ENCODE peak calls at places on chromosomes 5 and 9, in six cellular contexts. U is choroid plexus epithelial cell, I is left ventricle myocardium inferior, D is endodermal cell, W is HFF-Myc, J is fibroblast of lung. G is an unnamed sample.

GRCh38 chr5:81755320-81755719 is 4.4 kb upstream of the SSBP2 start:
- DNase-seq in D (peak), U (peak), J (peak), W (peak), I (peak), G (peak)

GRCh38 chr5:149337746-149338145 is 7.6 kb upstream of the GRPEL2 start:
- DNase-seq in I (no peak), J (no peak), U (no peak), W (no peak), D (no peak), G (no peak)

GRCh38 chr9:36423196-36423595 is 23.1 kb upstream of the RNF38 start:
- DNase-seq in U (no peak), D (no peak), W (no peak), J (no peak), I (no peak), G (no peak)

GRCh38 chr5:141725909-141726308 is 43.9 kb upstream of the ARAP3 start:
- DNase-seq in U (no peak), W (no peak), J (peak), I (no peak), D (no peak), G (no peak)

GRCh38 chr5:141135718-141136266 is 786 bp downstream of the PCDHB5 start:
- DNase-seq in I (no peak), D (peak), J (no peak), U (no peak), W (no peak), G (no peak)

GRCh38 chr5:86865396-86865795 is 247.7 kb downstream of the COX7C start:
- DNase-seq in I (no peak), U (no peak), J (no peak), W (peak), D (no peak), G (no peak)

GRCh38 chr5:72510610-72511121 is 3.5 kb upstream of the ZNF366 start:
- DNase-seq in D (no peak), I (no peak), J (peak), W (no peak), U (peak), G (peak)

GRCh38 chr5:172085738-172086137 is 79.3 kb upstream of the FBXW11 start:
- DNase-seq in U (no peak), D (no peak), J (no peak), I (no peak), W (no peak), G (no peak)

GRCh38 chr5:118891252-118891651 is 97.1 kb downstream of the DTWD2 start:
- DNase-seq in J (no peak), I (no peak), W (no peak), D (no peak), U (no peak), G (no peak)

GRCh38 chr9:1554123-1555045 is 460.8 kb upstream of the SMARCA2 start:
- DNase-seq in I (no peak), D (no peak), U (no peak), J (no peak), W (no peak), G (no peak)

GRCh38 chr5:179803651-179804598 is 2.7 kb downstream of the MGAT4B start:
- DNase-seq in D (peak), J (no peak), U (no peak), W (no peak), I (no peak), G (no peak)

GRCh38 chr9:9912459-9912858 is 700.3 kb downstream of the PTPRD start:
- DNase-seq in U (peak), D (no peak), J (peak), I (no peak), W (no peak), G (no peak)

GRCh38 chr5:58969253-58969652 is 386.4 kb downstream of the RAB3C start:
- DNase-seq in U (no peak), W (no peak), I (no peak), D (no peak), J (no peak), G (no peak)

GRCh38 chr5:59592101-59592500 is 301.4 kb downstream of the PDE4D start:
- DNase-seq in D (no peak), W (no peak), I (no peak), U (peak), J (peak), G (peak)

GRCh38 chr9:35333551-35333950 is 156.4 kb upstream of the RUSC2 start:
- DNase-seq in J (peak), W (no peak), D (no peak), I (no peak), U (peak), G (peak)

GRCh38 chr5:171201285-171201684 is 107.8 kb upstream of the TLX3 start:
- DNase-seq in D (no peak), U (no peak), J (peak), I (no peak), W (no peak), G (no peak)

GRCh38 chr9:93064392-93065124 is 6.1 kb downstream of the SUSD3 start:
- DNase-seq in D (peak), W (no peak), J (no peak), I (peak), U (peak), G (peak)

GRCh38 chr5:53507013-53507412 is 26.6 kb downstream of the FST start:
- DNase-seq in U (no peak), J (no peak), D (no peak), W (no peak), I (no peak), G (no peak)

GRCh38 chr5:38595149-38595725 is 38.8 kb upstream of the LIFR start:
- DNase-seq in I (no peak), D (peak), W (peak), U (peak), J (peak), G (peak)

GRCh38 chr5:1000329-1000728 is 8.3 kb upstream of the NKD2 start:
- DNase-seq in J (no peak), U (no peak), D (peak), I (peak), W (no peak), G (no peak)

DNA sequence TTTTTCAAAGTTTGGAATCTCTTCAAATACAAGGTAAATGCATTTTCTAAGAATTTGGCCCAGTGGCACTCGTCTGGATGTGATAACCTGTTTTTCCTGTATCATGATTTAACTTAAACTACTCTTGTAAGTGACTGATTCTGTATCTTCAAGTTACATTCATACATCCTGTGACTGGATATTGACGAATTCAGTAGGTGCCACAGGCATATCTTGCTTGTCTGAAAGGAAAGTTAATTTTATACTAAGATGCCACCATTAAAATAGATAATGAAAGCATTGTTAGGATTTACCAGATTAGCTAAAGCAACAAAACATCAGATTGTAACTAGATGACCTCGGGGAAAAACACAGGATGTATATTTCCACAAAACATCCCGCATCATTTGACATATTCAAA is 175.3 kb upstream of the ZNF608 start:
- DNase-seq in J (no peak), W (no peak), U (no peak), I (no peak), D (no peak), G (no peak)
- TF ChIP-seq CTCF in J (no peak), W (no peak), U (no peak), I (no peak), D (no peak), G (no peak)

DNA sequence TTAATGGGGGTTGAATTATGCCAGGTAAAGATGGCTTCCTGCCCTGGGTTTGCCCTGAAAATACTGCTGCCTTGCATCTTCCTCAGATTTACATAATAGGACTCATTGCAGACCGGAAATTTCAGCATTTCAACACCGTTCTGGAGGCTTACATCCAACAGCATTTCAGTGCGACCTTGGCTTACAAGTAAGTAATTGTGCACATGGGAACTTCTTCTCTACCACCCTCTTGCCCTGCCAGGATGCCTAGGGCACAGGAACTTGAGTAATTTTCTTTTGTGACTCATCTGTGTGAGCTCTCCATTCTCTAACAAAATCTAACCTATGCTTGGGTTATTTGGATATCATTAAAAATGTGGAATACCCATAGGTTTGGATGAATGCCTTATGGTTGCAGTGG is 80.2 kb downstream of the DOCK2 start:
- DNase-seq in W (no peak), I (no peak), J (peak), U (peak), D (no peak), G (no peak)
- H3K4me3 ChIP-seq in W (no peak), I (no peak), J (no peak), U (no peak), D (no peak), G (no peak)

GRCh38 chr5:25562656-25563055 is 917.9 kb upstream of the CDH10 start:
- DNase-seq in D (no peak), J (no peak), W (no peak), U (no peak), I (no peak), G (no peak)
- TF ChIP-seq CTCF in D (no peak), J (no peak), W (no peak), U (no peak), I (no peak), G (no peak)

DNA sequence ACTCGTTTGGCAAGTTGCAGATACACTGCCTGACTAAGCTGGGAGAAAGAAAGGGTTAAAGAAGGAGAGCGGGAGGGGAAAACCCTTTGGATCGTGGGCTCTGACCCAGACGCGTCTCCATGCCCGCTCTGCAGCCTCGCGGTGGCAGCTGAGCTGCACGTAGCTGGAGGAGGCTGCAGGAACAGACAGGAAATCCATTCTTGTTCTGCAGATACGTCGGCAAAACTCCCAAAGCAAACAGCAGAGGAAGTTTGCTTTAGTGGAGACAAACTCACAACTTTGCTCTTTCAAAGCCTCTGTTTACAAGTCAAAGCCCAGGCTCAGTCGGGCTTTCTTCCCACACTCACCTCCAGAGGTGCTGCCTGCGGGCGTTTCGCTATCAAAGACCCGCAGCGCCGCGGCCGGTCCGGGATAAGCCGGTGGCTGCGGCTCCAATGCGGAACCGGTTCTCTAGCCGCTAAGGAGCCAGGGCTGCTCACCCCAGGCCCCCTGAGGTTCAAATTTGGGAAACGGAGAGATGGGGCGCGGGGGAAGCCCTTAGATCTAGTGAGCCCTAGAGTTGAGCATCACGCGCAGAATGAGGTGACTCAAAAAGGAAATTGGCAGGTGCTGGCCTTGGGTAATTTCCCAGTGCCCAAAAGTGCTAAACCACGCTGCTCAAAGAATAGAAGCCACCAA is 60.7 kb downstream of the MAT2B start:
- DNase-seq in W (no peak), I (no peak), U (peak), D (peak), J (peak), G (peak)
- H3K4me3 ChIP-seq in W (peak), I (peak), U (peak), D (peak), J (peak), G (peak)

G was measured in astrocyte of the spinal cord.